ENCODE peak calls at places on chromosomes 16 and 17, in six cellular contexts. A is breast epithelium, K is endothelial cell of umbilical vein, Z is stomach, C is upper lobe of left lung, D is HCT116. H is an unnamed sample.

GRCh38 chr17:17377568-17377967 is 74.4 kb downstream of the NT5M start:
- DNase-seq in A (no peak), K (no peak), Z (no peak), C (peak), D (no peak), H (no peak)

GRCh38 chr17:39794249-39794970 is 56.7 kb downstream of the GRB7 start:
- DNase-seq in A (no peak), K (no peak), Z (peak), C (no peak), D (no peak), H (no peak)

GRCh38 chr17:43758497-43759174 is at the start of gene SOST:
- DNase-seq in A (no peak), K (no peak), Z (no peak), C (no peak), D (no peak), H (peak)

GRCh38 chr16:66920924-66921680 is 2.4 kb upstream of the CDH16 start:
- DNase-seq in A (no peak), K (no peak), Z (no peak), C (no peak), D (no peak), H (no peak)

GRCh38 chr17:61239953-61240352 is 159.7 kb upstream of the TBX2 start:
- DNase-seq in A (no peak), K (no peak), Z (no peak), C (no peak), D (no peak), H (no peak)

GRCh38 chr17:36149296-36149820 is 27.1 kb downstream of the TBC1D3B start:
- DNase-seq in A (no peak), K (no peak), Z (no peak), C (no peak), D (no peak), H (no peak)

GRCh38 chr16:88323041-88323440 is 59.7 kb upstream of the ZNF469 start:
- DNase-seq in A (no peak), K (no peak), Z (no peak), C (no peak), D (no peak), H (no peak)

GRCh38 chr16:27386674-27387073 is 15.3 kb upstream of the IL21R start:
- DNase-seq in A (no peak), K (no peak), Z (no peak), C (no peak), D (no peak), H (no peak)

GRCh38 chr17:77230436-77230830 is 89.7 kb downstream of the SEC14L1 start:
- DNase-seq in A (no peak), K (no peak), Z (no peak), C (no peak), D (no peak), H (no peak)

GRCh38 chr17:8072339-8072726 is 15.2 kb downstream of the ALOX12B start:
- DNase-seq in A (no peak), K (no peak), Z (no peak), C (no peak), D (no peak), H (no peak)

GRCh38 chr17:42676424-42677011 is at the start of gene PLEKHH3:
- DNase-seq in A (no peak), K (no peak), Z (no peak), C (no peak), D (no peak), H (peak)

GRCh38 chr17:42677921-42678781 is 1.4 kb upstream of the PLEKHH3 start:
- DNase-seq in A (no peak), K (peak), Z (peak), C (peak), D (peak), H (peak)

GRCh38 chr17:42675348-42675983 is 1.3 kb downstream of the PLEKHH3 start:
- DNase-seq in A (no peak), K (no peak), Z (peak), C (no peak), D (no peak), H (no peak)

GRCh38 chr17:42675984-42676423 is 790 bp downstream of the PLEKHH3 start:
- DNase-seq in A (peak), K (peak), Z (peak), C (no peak), D (no peak), H (no peak)

GRCh38 chr17:42677012-42677857 is 441 bp upstream of the PLEKHH3 start:
- DNase-seq in A (peak), K (peak), Z (peak), C (peak), D (peak), H (peak)
- TF ChIP-seq POLR2A in A (no peak), K (peak), Z (no peak), C (no peak), D (no peak), H (no peak)

GRCh38 chr16:14502932-14503741 is 126.9 kb downstream of the PARN start:
- DNase-seq in A (no peak), K (no peak), Z (no peak), C (no peak), D (no peak), H (no peak)

GRCh38 chr16:14500791-14501190 is 129.3 kb downstream of the PARN start:
- DNase-seq in A (no peak), K (no peak), Z (no peak), C (no peak), D (no peak), H (no peak)

GRCh38 chr16:14502256-14502875 is 127.7 kb downstream of the PARN start:
- DNase-seq in A (no peak), K (no peak), Z (no peak), C (no peak), D (no peak), H (no peak)

GRCh38 chr16:14499110-14499509 is 130.9 kb downstream of the PARN start:
- DNase-seq in A (no peak), K (peak), Z (no peak), C (no peak), D (no peak), H (no peak)

GRCh38 chr16:14501331-14502255 is 128.5 kb downstream of the PARN start:
- DNase-seq in A (peak), K (peak), Z (peak), C (peak), D (peak), H (peak)
- TF ChIP-seq POLR2AphosphoS5 in A (peak), K (no peak), Z (peak), C (peak), D (peak), H (peak)

GRCh38 chr16:79597277-79597676 is 3.3 kb downstream of the MAF start:
- DNase-seq in A (no peak), K (no peak), Z (no peak), C (no peak), D (no peak), H (no peak)
- H3K4me3 ChIP-seq in A (peak), K (no peak), Z (peak), C (peak), D (no peak), H (peak)

GRCh38 chr17:55289106-55289446 is 24.3 kb downstream of the HLF start:
- DNase-seq in A (no peak), K (no peak), Z (no peak), C (no peak), D (no peak), H (no peak)
- TF ChIP-seq POLR2A in A (no peak), K (no peak), Z (no peak), C (no peak), D (no peak), H (no peak)

GRCh38 chr16:19392352-19392751 is 25.3 kb upstream of the TMC5 start:
- DNase-seq in A (no peak), K (no peak), Z (no peak), C (no peak), D (no peak), H (no peak)

GRCh38 chr16:19393226-19394074 is 24.2 kb upstream of the TMC5 start:
- DNase-seq in A (no peak), K (peak), Z (peak), C (peak), D (peak), H (no peak)

GRCh38 chr16:19386555-19386954 is 31.1 kb upstream of the TMC5 start:
- DNase-seq in A (no peak), K (no peak), Z (no peak), C (no peak), D (no peak), H (no peak)

GRCh38 chr16:19384656-19385055 is 33.0 kb upstream of the TMC5 start:
- DNase-seq in A (peak), K (no peak), Z (peak), C (peak), D (peak), H (no peak)

GRCh38 chr16:19389246-19389645 is 28.4 kb upstream of the TMC5 start:
- DNase-seq in A (peak), K (peak), Z (peak), C (peak), D (no peak), H (no peak)
- TF ChIP-seq POLR2AphosphoS5 in A (no peak), K (no peak), Z (no peak), C (no peak), D (no peak), H (no peak)